ENCODE peak calls at places on chromosomes 16 and 17, in four cellular contexts. D is K562, M is IMR-90, Q is endothelial cell of umbilical vein. K is an unnamed sample. For H3K9me1, the result is how much of the 10 kb centered on the place peaks cover.

GRCh38 chr16:84916156-84916555 is 95.2 kb downstream of the ZDHHC7 start:
- DNase-seq in Q (no peak), M (no peak), D (no peak), K (no peak)

GRCh38 chr16:57867000-57867561 is 64.8 kb upstream of the KIFC3 start:
- DNase-seq in D (no peak), M (peak), Q (no peak), K (no peak)

GRCh38 chr16:69522732-69523404 is 42.9 kb upstream of the NFAT5 start:
- DNase-seq in M (no peak), D (peak), Q (no peak), K (no peak)

GRCh38 chr16:80707686-80708085 is 96.7 kb downstream of the CDYL2 start:
- DNase-seq in D (no peak), M (no peak), Q (no peak), K (no peak)

GRCh38 chr17:58508341-58509067 is 5.9 kb downstream of the MTMR4 start:
- DNase-seq in M (no peak), D (no peak), Q (no peak), K (no peak)

GRCh38 chr17:79951361-79952264 is 84.1 kb downstream of the TBC1D16 start:
- DNase-seq in M (peak), Q (no peak), D (no peak), K (no peak)

GRCh38 chr17:76480676-76481075 is 13.3 kb downstream of the AANAT start:
- DNase-seq in M (no peak), Q (no peak), D (no peak), K (no peak)

GRCh38 chr17:30278032-30278431 is 13.7 kb downstream of the BLMH start:
- DNase-seq in M (peak), D (no peak), Q (peak), K (no peak)

GRCh38 chr16:610513-611381 is 20.0 kb upstream of the WFIKKN1 start:
- DNase-seq in Q (no peak), M (no peak), D (peak), K (peak)

GRCh38 chr17:19750835-19751234 is 2.7 kb upstream of the ALDH3A1 start:
- DNase-seq in Q (no peak), M (no peak), D (no peak), K (no peak)

GRCh38 chr17:81094744-81095607 is 60.0 kb downstream of the BAIAP2 start:
- DNase-seq in M (peak), Q (peak), D (peak), K (peak)

GRCh38 chr16:10937068-10937859 is 5.0 kb downstream of the DEXI start:
- DNase-seq in D (no peak), M (no peak), Q (no peak), K (no peak)

GRCh38 chr17:81030726-81031570 is 4.0 kb upstream of the BAIAP2 start:
- DNase-seq in D (no peak), M (no peak), Q (peak), K (no peak)

GRCh38 chr17:50145532-50146229 is 4.8 kb downstream of the PPP1R9B start:
- DNase-seq in D (no peak), M (no peak), Q (no peak), K (no peak)

GRCh38 chr16:87947356-87948118 is 3.7 kb upstream of the BANP start:
- DNase-seq in M (no peak), D (no peak), Q (no peak), K (no peak)

GRCh38 chr17:13031718-13032350 is 14.0 kb upstream of the ELAC2 start:
- DNase-seq in D (peak), M (peak), Q (peak), K (peak)

GRCh38 chr16:65828296-65828695 is 538.2 kb upstream of the CDH5 start:
- DNase-seq in M (no peak), Q (no peak), D (no peak), K (no peak)

GRCh38 chr16:2919511-2920255 is 8.0 kb downstream of the FLYWCH1 start:
- DNase-seq in M (peak), Q (peak), D (peak), K (no peak)

GRCh38 chr17:77319211-77320031 is 178.7 kb downstream of the SEC14L1 start:
- DNase-seq in Q (no peak), D (peak), M (peak), K (peak)

GRCh38 chr17:28885363-28885762 is 12.2 kb downstream of the FLOT2 start:
- DNase-seq in M (no peak), Q (no peak), D (no peak), K (no peak)
- H3K9me1 ChIP-seq in M (under half), Q (under half), D (under half), K (under half)

GRCh38 chr17:21687136-21687953 is 5.0 kb upstream of the KCNJ18 start:
- DNase-seq in Q (no peak), M (no peak), D (no peak), K (no peak)
- H3K9me1 ChIP-seq in Q (under half), M (under half), D (under half), K (under half)

GRCh38 chr16:89690392-89690901 is 4.0 kb downstream of the CDK10 start:
- DNase-seq in Q (no peak), D (no peak), M (no peak), K (no peak)
- H3K9me1 ChIP-seq in Q (under half), D (under half), M (under half), K (under half)

DNA sequence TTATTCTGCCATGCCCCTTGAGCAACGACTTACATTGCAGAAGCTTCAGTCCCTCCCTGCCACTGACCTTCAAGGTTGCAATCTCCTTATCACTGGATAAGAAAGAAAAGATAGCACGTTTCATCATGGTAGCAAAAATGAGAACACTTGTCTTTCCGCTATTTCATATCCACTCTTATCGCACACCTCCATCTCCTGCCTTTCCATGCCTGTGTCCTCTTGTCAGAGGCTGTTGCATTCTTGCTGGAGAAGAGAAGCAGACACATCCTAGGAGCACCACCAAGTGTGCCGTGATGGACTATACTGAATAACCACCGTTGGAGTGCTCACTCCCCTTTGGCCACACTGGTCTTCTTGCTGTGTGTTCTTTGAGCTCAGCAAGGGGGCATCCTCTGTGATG is 230.6 kb upstream of the IRX3 start:
- DNase-seq in M (no peak), Q (no peak), D (no peak), K (no peak)
- H3K9me1 ChIP-seq in M (under half), Q (under half), D (under half), K (under half)

DNA sequence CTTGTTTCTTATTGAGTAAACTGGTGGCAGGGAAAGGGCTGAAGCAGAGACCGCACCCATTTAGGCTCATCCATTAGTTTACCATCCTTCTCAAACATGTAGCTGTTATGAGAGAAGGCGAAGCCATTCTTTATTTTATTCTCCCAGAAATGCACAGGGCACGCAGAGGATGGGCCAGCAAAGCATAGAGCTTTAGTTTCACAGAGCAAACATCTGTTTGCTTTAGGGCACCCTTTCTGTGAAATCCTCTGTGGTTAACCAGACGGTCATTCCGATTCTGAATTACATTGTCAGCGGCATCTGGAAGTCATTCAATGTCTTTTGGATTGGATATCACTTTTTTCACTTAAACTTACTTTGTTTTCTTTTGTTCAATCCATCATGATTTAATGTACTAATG is 96.0 kb downstream of the TOX3 start:
- DNase-seq in Q (no peak), M (no peak), D (no peak), K (no peak)
- H3K9me1 ChIP-seq in Q (under half), M (under half), D (under half), K (under half)

GRCh38 chr17:34961093-34961911 is at the start of the genes CCT6B and ZNF830:
- DNase-seq in M (peak), Q (peak), D (peak), K (peak)

GRCh38 chr17:34958438-34958837 is 2.8 kb downstream of the CCT6B start:
- DNase-seq in M (no peak), D (no peak), Q (no peak), K (no peak)
- H3K9me1 ChIP-seq in M (under half), D (under half), Q (under half), K (under half)

GRCh38 chr17:44076716-44077594 is 6.4 kb downstream of the G6PC3 start:
- DNase-seq in Q (no peak), D (no peak), M (no peak), K (no peak)

GRCh38 chr17:44077595-44077909 is 7.0 kb downstream of the G6PC3 start:
- DNase-seq in D (no peak), Q (no peak), M (no peak), K (no peak)

GRCh38 chr17:44075598-44076293 is 5.2 kb downstream of the G6PC3 start:
- DNase-seq in Q (no peak), M (no peak), D (no peak), K (no peak)

GRCh38 chr17:44074231-44074910 is 3.8 kb downstream of the G6PC3 start:
- DNase-seq in Q (no peak), M (peak), D (no peak), K (no peak)

GRCh38 chr17:44074911-44075285 is 4.4 kb downstream of the G6PC3 start:
- DNase-seq in M (no peak), D (no peak), Q (no peak), K (no peak)
- H3K9me1 ChIP-seq in M (under half), D (under half), Q (under half), K (under half)

GRCh38 chr17:61579961-61580360 is 11.1 kb downstream of the NACA2 start:
- DNase-seq in Q (no peak), M (peak), D (no peak), K (no peak)
- H3K9me1 ChIP-seq in Q (under half), M (under half), D (under half), K (under half)

K was measured in keratinocyte.